ENCODE peak calls at places on chromosome 17, in six cellular contexts. W is naive thymus-derived CD4-positive, alpha-beta T cell; M is uterus; F is psoas muscle; V is vagina; I is neural progenitor cell. O is an unnamed sample. For H3K4me1, the result is how much of the 10 kb centered on the place peaks cover.

GRCh38 chr17:77371888-77372443 is 231.2 kb downstream of the SEC14L1 start:
- DNase-seq in W (no peak), M (peak), F (no peak), V (no peak), I (peak), O (no peak)

GRCh38 chr17:10754861-10755591 is 25.2 kb upstream of the TMEM220 start:
- DNase-seq in W (no peak), M (no peak), F (no peak), V (no peak), I (peak), O (no peak)

GRCh38 chr17:76793775-76794174 is 55.9 kb downstream of the MFSD11 start:
- DNase-seq in W (no peak), M (no peak), F (no peak), V (no peak), I (peak), O (no peak)

GRCh38 chr17:80285237-80285920 is 24.7 kb downstream of the RNF213 start:
- DNase-seq in W (no peak), M (no peak), F (no peak), V (no peak), I (no peak), O (no peak)

GRCh38 chr17:21287703-21288449 is 3.4 kb downstream of the MAP2K3 start:
- DNase-seq in W (peak), M (peak), F (peak), V (peak), I (no peak), O (peak)

GRCh38 chr17:74245145-74245817 is 28.8 kb upstream of the DNAI2 start:
- DNase-seq in W (no peak), M (no peak), F (no peak), V (no peak), I (peak), O (no peak)

GRCh38 chr17:66964930-66965800 is 658 bp downstream of the CACNG4 start:
- DNase-seq in W (no peak), M (no peak), F (no peak), V (no peak), I (peak), O (no peak)

GRCh38 chr17:71922439-71922838 is 198.4 kb upstream of the SOX9 start:
- DNase-seq in W (no peak), M (no peak), F (no peak), V (no peak), I (no peak), O (no peak)

GRCh38 chr17:42779942-42780815 is at the start of gene WNK4:
- DNase-seq in W (no peak), M (no peak), F (no peak), V (no peak), I (peak), O (no peak)

GRCh38 chr17:7477392-7478275 is 1.8 kb downstream of the ZBTB4 start:
- DNase-seq in W (peak), M (no peak), F (no peak), V (no peak), I (peak), O (no peak)

GRCh38 chr17:12429125-12429524 is 236.6 kb upstream of the MYOCD start:
- DNase-seq in W (no peak), M (no peak), F (no peak), V (no peak), I (no peak), O (no peak)

GRCh38 chr17:80584171-80584905 is 39.7 kb downstream of the RPTOR start:
- DNase-seq in W (no peak), M (no peak), F (no peak), V (no peak), I (no peak), O (no peak)

GRCh38 chr17:58084317-58084981 is 1.2 kb downstream of the DYNLL2 start:
- DNase-seq in W (peak), M (peak), F (peak), V (no peak), I (peak), O (no peak)

GRCh38 chr17:62059394-62059793 is 5.7 kb downstream of the MED13 start:
- DNase-seq in W (no peak), M (no peak), F (no peak), V (no peak), I (no peak), O (no peak)

GRCh38 chr17:68611353-68612227 is 10.4 kb upstream of the FAM20A start:
- DNase-seq in W (no peak), M (no peak), F (no peak), V (no peak), I (no peak), O (no peak)

GRCh38 chr17:61127960-61128359 is 271.7 kb upstream of the TBX2 start:
- DNase-seq in W (no peak), M (no peak), F (no peak), V (no peak), I (no peak), O (no peak)

GRCh38 chr17:40366076-40366860 is 1.7 kb upstream of the GJD3 start:
- DNase-seq in W (no peak), M (no peak), F (no peak), V (no peak), I (no peak), O (no peak)

GRCh38 chr17:74085434-74085833 is 118.0 kb upstream of the RPL38 start:
- DNase-seq in W (no peak), M (no peak), F (no peak), V (no peak), I (no peak), O (no peak)

GRCh38 chr17:62098623-62099231 is 33.6 kb upstream of the MED13 start:
- DNase-seq in W (no peak), M (no peak), F (no peak), V (no peak), I (no peak), O (no peak)

GRCh38 chr17:52049051-52049450 is 109.5 kb downstream of the CA10 start:
- DNase-seq in W (no peak), M (no peak), F (no peak), V (no peak), I (no peak), O (no peak)

GRCh38 chr17:53316988-53317387 is 505.7 kb upstream of the KIF2B start:
- DNase-seq in W (no peak), M (no peak), F (no peak), V (no peak), I (no peak), O (no peak)

GRCh38 chr17:81961087-81961514 is at the start of gene NOTUM:
- DNase-seq in W (no peak), M (no peak), F (peak), V (no peak), I (peak), O (no peak)

GRCh38 chr17:2405247-2405926 is 4.5 kb upstream of the MNT start:
- DNase-seq in W (no peak), M (no peak), F (no peak), V (no peak), I (peak), O (no peak)
- H3K4me1 ChIP-seq in W (under half), M (under half), F (under half), V (half or more), I (under half), O (under half)

GRCh38 chr17:44011876-44012275 is 2.9 kb downstream of the TMEM101 start:
- DNase-seq in W (no peak), M (no peak), F (no peak), V (no peak), I (no peak), O (no peak)

GRCh38 chr17:44014133-44014436 is 678 bp downstream of the TMEM101 start:
- DNase-seq in W (no peak), M (no peak), F (no peak), V (no peak), I (no peak), O (no peak)

GRCh38 chr17:44014437-44015172 is at the start of gene TMEM101:
- DNase-seq in W (peak), M (peak), F (peak), V (no peak), I (peak), O (peak)

GRCh38 chr17:44012391-44012790 is 2.4 kb downstream of the TMEM101 start:
- DNase-seq in W (no peak), M (no peak), F (no peak), V (no peak), I (no peak), O (no peak)

GRCh38 chr17:44012874-44013273 is 1.9 kb downstream of the TMEM101 start:
- DNase-seq in W (no peak), M (no peak), F (no peak), V (no peak), I (no peak), O (no peak)
- H3K4me1 ChIP-seq in W (under half), M (under half), F (under half), V (under half), I (under half), O (under half)

GRCh38 chr17:1108810-1109605 is 70.8 kb downstream of the ABR start:
- DNase-seq in W (peak), M (peak), F (peak), V (peak), I (peak), O (no peak)

GRCh38 chr17:1108560-1108809 is 71.3 kb downstream of the ABR start:
- DNase-seq in W (no peak), M (peak), F (no peak), V (no peak), I (peak), O (no peak)

GRCh38 chr17:1110844-1111598 is 68.8 kb downstream of the ABR start:
- DNase-seq in W (no peak), M (peak), F (peak), V (no peak), I (no peak), O (peak)

GRCh38 chr17:1110524-1110843 is 69.3 kb downstream of the ABR start:
- DNase-seq in W (no peak), M (no peak), F (no peak), V (no peak), I (no peak), O (no peak)

GRCh38 chr17:1109606-1110523 is 69.9 kb downstream of the ABR start:
- DNase-seq in W (no peak), M (no peak), F (peak), V (no peak), I (peak), O (no peak)
- H3K4me1 ChIP-seq in W (under half), M (under half), F (under half), V (half or more), I (under half), O (under half)

GRCh38 chr17:63431618-63431938 is 14.5 kb downstream of the CYB561 start:
- DNase-seq in W (no peak), M (no peak), F (no peak), V (no peak), I (no peak), O (no peak)
- H3K4me1 ChIP-seq in W (under half), M (under half), F (under half), V (under half), I (under half), O (under half)

GRCh38 chr17:38710603-38710962 is 5.5 kb downstream of the MLLT6 start:
- DNase-seq in W (no peak), M (no peak), F (no peak), V (no peak), I (no peak), O (no peak)
- H3K4me1 ChIP-seq in W (under half), M (under half), F (half or more), V (under half), I (under half), O (under half)

GRCh38 chr17:78746263-78746948 is 35.7 kb downstream of the CYTH1 start:
- DNase-seq in W (no peak), M (no peak), F (no peak), V (no peak), I (no peak), O (no peak)

GRCh38 chr17:78748048-78748729 is 33.9 kb downstream of the CYTH1 start:
- DNase-seq in W (no peak), M (no peak), F (no peak), V (no peak), I (no peak), O (no peak)

GRCh38 chr17:78746949-78747269 is 35.2 kb downstream of the CYTH1 start:
- DNase-seq in W (no peak), M (no peak), F (no peak), V (no peak), I (no peak), O (no peak)

GRCh38 chr17:78747479-78747878 is 34.6 kb downstream of the CYTH1 start:
- DNase-seq in W (no peak), M (no peak), F (no peak), V (no peak), I (no peak), O (no peak)

GRCh38 chr17:78748730-78749317 is 33.2 kb downstream of the CYTH1 start:
- DNase-seq in W (peak), M (peak), F (peak), V (peak), I (no peak), O (no peak)
- H3K4me1 ChIP-seq in W (half or more), M (under half), F (half or more), V (under half), I (under half), O (under half)

GRCh38 chr17:50151041-50151936 is 812 bp upstream of the PPP1R9B start:
- DNase-seq in W (peak), M (peak), F (peak), V (no peak), I (peak), O (peak)
- H3K4me1 ChIP-seq in W (under half), M (under half), F (half or more), V (half or more), I (under half), O (half or more)

GRCh38 chr17:17108681-17109049 is 66.4 kb downstream of the MPRIP start:
- DNase-seq in W (no peak), M (no peak), F (no peak), V (no peak), I (no peak), O (no peak)

GRCh38 chr17:17106716-17107115 is 64.5 kb downstream of the MPRIP start:
- DNase-seq in W (no peak), M (no peak), F (no peak), V (no peak), I (no peak), O (no peak)

GRCh38 chr17:17109231-17109630 is 67.0 kb downstream of the MPRIP start:
- DNase-seq in W (no peak), M (no peak), F (no peak), V (no peak), I (no peak), O (no peak)

GRCh38 chr17:17107281-17107680 is 65.0 kb downstream of the MPRIP start:
- DNase-seq in W (no peak), M (no peak), F (no peak), V (no peak), I (no peak), O (no peak)

DNA sequence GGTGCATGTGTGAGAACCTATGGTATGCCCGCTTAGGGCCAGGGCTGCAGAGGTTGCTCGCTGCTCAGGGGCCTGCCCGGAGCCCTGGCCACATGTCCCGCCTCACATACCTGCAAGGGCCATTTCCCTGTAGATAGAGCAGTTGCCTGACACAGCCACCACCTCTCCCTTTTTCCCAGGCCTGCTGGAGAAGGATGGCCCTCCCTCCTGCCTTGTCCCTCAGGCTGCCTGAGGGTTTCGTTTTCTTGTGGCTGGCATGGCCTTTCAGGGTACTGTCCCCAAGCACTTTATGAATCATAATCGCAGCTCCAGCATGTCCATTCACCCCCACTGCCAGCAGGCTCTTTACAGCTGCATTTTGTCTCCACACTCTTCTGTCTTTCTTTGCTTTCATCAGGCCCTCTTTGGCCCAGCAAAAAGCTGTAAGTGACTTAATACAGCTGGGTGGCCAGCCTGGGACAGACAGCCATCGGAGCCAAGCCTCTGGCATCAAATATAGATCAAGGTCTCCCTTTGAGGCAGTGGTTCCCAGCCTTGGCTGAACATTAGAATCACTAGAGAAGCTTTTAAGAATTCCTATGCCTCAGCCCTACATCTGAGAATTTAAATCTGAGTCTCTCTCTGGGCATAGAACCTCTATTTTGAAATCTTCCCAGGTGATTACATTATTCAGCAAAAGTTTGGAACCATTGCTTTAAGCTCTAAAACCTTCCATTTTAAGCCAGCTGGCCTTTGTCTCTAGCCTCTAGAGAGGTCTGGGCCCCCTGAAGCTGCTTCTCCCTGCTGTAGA is 65.8 kb downstream of the MPRIP start:
- DNase-seq in W (no peak), M (no peak), F (no peak), V (no peak), I (no peak), O (no peak)
- H3K4me1 ChIP-seq in W (under half), M (under half), F (half or more), V (half or more), I (under half), O (under half)